ENCODE peak calls at places on chromosomes 6 and 20, in six cellular contexts. V is body of pancreas, O is A549, L is IMR-90, P is heart left ventricle, K is breast epithelium. I is an unnamed sample.

GRCh38 chr6:111406200-111406711 is 76.8 kb downstream of the REV3L start:
- DNase-seq in K (no peak), V (no peak), L (no peak), O (no peak), P (no peak), I (no peak)

GRCh38 chr20:43961541-43962471 is 47.2 kb downstream of the TOX2 start:
- DNase-seq in V (no peak), K (no peak), O (no peak), P (no peak), L (no peak), I (no peak)

GRCh38 chr20:35561268-35561667 is 19.4 kb downstream of the ERGIC3 start:
- DNase-seq in P (no peak), K (no peak), L (peak; percentile 59), V (no peak), O (peak; percentile 27), I (peak; percentile 69)

GRCh38 chr20:37559312-37560027 is 31.8 kb upstream of the BLCAP start:
- DNase-seq in L (no peak), V (no peak), P (no peak), K (no peak), O (no peak), I (no peak)

GRCh38 chr6:155418017-155418749 is 37.5 kb downstream of the NOX3 start:
- DNase-seq in K (no peak), O (no peak), L (peak; percentile 65), P (no peak), V (no peak), I (peak; percentile 8)

GRCh38 chr6:167553716-167554115 is 228.8 kb downstream of the TTLL2 start:
- DNase-seq in P (no peak), O (no peak), V (no peak), L (no peak), K (no peak), I (no peak)

GRCh38 chr6:6811151-6812002 is 222.9 kb downstream of the LY86 start:
- DNase-seq in K (peak; percentile 62), V (peak; percentile 64), P (no peak), O (peak; percentile 54), L (peak; percentile 67), I (peak; percentile 78)

GRCh38 chr6:137271245-137272183 is 52.3 kb upstream of the IFNGR1 start:
- DNase-seq in L (peak; percentile 63), P (no peak), V (no peak), O (peak; percentile 13), K (no peak), I (no peak)

GRCh38 chr6:43338243-43338642 is 29.6 kb upstream of the CRIP3 start:
- DNase-seq in O (no peak), P (no peak), L (no peak), V (no peak), K (no peak), I (no peak)

GRCh38 chr6:136607932-136608772 is 57.9 kb upstream of the MAP7 start:
- DNase-seq in O (peak; percentile 38), L (peak; percentile 80), P (no peak), V (peak; percentile 86), K (peak; percentile 74), I (no peak)

GRCh38 chr6:26157150-26157837 is 70.1 kb downstream of the HFE start:
- DNase-seq in P (peak; percentile 79), V (peak; percentile 69), K (peak; percentile 73), O (peak; percentile 30), L (peak; percentile 64), I (no peak)

GRCh38 chr6:30323806-30324205 is 2.9 kb upstream of the TRIM39 start:
- DNase-seq in P (no peak), K (no peak), L (no peak), O (no peak), V (no peak), I (peak; percentile 30)

GRCh38 chr6:72636786-72637185 is 14.9 kb downstream of the KCNQ5 start:
- DNase-seq in K (no peak), V (no peak), P (no peak), O (no peak), L (no peak), I (no peak)

GRCh38 chr6:58073263-58073662 is 755.8 kb downstream of the PRIM2 start:
- DNase-seq in V (no peak), P (no peak), K (no peak), O (no peak), L (no peak), I (no peak)

DNA sequence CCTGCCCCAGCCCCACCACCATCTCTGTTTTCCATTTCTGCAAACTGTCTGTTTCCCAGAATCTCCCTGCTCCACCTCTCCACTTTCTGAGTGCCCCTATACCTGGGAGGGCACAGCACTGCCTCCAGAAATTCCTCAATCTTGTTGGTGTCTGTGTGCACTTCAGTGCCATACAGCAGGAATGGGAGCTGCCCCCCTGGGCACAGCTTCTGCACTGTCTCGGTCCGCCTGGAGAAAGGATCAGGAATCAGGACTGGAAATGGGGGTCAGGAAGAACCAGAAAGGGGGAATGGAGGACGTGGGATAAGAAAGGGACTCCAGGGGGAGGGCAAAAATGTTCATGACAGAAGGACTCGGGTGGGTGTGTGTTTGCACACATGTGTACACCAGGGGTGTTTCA is 2.6 kb downstream of the CLIC1 start:
- DNase-seq in L (no peak), O (no peak), V (no peak), P (no peak), K (no peak), I (no peak)
- TF ChIP-seq POLR2A in L (no peak), O (no peak), V (no peak), P (no peak), K (no peak), I (no peak)

DNA sequence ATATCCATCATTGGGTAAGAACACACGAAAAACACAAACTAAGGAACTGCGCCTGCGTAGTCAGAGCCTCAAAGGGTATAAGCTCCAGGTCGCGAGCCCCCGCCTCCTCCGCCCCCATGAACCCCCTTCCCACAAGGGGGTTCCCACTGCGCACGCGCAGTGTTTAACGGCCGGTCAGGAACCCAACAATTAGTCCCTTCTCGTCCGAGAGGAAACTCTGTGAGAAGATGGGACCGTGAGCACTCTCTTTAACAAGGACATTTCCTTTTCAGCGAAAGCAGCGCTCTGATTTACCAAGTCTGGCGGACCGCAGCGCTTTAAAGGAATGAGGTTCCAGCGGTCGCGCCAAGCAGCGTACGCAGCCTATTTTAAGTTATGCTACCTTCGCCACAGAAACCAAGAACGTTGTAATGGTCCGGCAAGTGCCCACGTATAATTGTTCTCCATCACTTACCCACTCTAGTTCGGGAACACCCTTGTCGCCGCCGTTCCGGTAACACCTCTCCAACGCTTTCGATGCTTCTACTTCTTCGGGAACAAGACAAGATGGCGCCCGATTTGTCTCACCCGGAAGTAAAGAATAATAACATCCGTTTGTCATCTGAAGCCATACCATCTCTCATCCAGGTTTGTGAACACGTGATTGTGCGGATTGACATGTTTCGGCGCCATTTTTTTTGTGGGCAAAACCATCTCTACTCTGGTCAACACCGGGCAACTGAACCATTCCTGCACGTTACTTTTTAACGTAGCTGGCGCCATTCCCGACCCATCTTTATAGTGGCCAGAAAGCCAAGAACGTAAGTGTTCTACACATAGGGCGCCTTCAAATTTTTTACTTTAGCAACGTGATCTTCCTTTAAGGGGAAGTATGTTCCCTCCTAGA is at the start of gene PNISR:
- DNase-seq in K (peak; percentile 86), O (peak; percentile 82), P (peak; percentile 83), V (peak; percentile 91), L (peak; percentile 99), I (peak; percentile 28)
- TF ChIP-seq POLR2A in K (no peak), O (peak; percentile 63), P (no peak), V (peak; percentile 70), L (peak; percentile 91), I (peak; percentile 62)

GRCh38 chr20:57586370-57586793 is 25.5 kb downstream of the PCK1 start:
- DNase-seq in O (no peak), V (no peak), P (no peak), L (no peak), K (no peak), I (no peak)
- TF ChIP-seq POLR2A in O (no peak), V (no peak), P (no peak), L (no peak), K (no peak), I (no peak)

GRCh38 chr20:33443512-33444239 is at the start of gene SNTA1:
- DNase-seq in V (peak; percentile 97), P (peak; percentile 97), K (peak; percentile 90), L (peak; percentile 49), O (peak; percentile 84), I (peak; percentile 99)
- TF ChIP-seq POLR2A in V (peak; percentile 51), P (peak; percentile 66), K (no peak), L (no peak), O (peak; percentile 24), I (peak; percentile 84)

DNA sequence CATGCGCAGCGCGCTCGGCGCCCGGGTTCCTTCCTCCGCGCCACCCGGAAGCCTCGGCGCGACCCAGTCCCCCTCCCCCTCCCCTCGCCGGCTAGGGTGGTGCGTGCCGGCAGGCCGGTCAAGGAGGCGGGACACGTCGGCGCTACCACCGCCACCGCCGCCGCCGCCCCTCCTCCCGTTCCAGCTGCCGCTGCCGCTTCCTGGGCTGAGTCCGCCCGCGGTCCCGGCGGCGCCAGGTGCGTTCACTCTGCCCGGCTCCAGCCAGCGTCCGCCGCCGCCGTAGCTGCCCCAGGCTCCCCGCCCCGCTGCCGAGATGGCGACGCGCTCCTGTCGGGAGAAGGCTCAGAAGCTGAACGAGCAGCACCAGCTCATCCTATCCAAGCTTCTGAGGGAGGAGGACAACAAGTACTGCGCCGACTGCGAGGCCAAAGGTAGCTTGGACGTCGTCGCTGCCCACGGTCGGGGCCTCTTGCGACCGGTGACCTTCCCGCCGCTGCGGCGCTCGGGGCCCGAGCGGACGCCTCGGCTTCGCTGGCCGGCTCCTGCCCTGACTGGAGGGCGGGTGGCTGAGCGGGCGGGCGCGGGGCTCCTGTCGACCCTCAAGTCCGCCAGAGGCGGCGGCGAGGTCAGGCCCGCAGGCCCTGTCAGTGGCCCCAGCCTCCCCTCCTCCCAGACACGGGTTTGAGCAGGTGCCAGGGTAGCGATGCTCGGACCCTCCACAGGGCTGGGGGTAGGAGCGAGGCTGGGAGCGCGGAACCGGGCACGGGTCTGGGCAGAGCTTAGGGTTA is at the start of gene SMAP1:
- DNase-seq in O (peak; percentile 77), V (peak; percentile 97), P (peak; percentile 99), K (peak; percentile 91), L (peak; percentile 84), I (peak; percentile 90)
- TF ChIP-seq POLR2A in O (peak; percentile 33), V (peak; percentile 94), P (no peak), K (no peak), L (peak; percentile 63), I (peak; percentile 64)

DNA sequence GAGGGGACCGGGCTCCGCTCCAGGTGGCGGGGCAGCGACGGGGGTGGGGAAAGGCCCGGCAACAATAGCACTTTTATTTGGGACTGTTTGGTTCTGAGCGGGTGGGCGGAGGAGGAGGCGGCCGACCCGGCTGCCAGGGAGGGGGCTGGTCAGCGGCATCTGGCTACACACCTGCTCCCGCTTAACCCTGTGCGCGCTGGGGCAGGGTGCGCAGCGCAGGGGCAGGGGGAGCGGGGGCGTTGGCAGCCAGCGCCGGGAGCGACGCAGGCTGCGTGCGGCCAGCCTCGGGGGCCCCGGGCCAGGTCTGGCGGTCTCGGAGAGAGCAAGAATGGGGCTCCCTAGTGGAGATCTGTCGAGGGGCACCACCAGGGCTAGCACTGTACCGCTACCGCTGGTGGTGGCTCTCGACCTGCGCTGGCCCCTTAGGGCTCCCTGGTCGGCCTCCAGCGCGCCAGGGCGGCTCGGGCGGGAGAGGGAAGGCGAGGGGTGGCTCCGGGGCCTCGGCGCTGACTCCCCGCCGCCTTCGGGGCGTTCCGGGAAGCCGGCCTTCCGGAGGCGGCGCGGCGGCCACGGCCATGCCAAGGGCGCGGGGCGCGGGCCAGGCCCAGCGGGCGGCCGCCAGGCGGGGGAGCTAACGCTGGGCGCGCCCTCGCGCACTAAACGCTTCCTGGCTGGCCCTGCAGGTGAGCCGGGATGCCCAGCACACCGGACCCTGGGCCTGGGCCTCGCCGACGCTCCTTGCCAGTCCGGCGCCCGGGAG is 92.4 kb downstream of the NCR2 start:
- DNase-seq in O (no peak), K (no peak), P (peak; percentile 68), V (peak; percentile 74), L (no peak), I (peak; percentile 58)
- TF ChIP-seq POLR2A in O (no peak), K (no peak), P (no peak), V (peak; percentile 68), L (no peak), I (no peak)